ENCODE peak calls at places on chromosomes 3 and 15, in five cellular contexts. One of them, this sample, is unnamed.

GRCh38 chr3:134354612-134355275 is 19.5 kb downstream of the AMOTL2 start:
- DNase-seq in A549: no peak
- DNase-seq in uterus: no peak
- DNase-seq in GM12892: no peak
- DNase-seq in transverse colon: no peak
- DNase-seq in this sample: no peak

GRCh38 chr3:72821170-72821781 is 27.0 kb downstream of the SHQ1 start:
- DNase-seq in A549: no peak
- DNase-seq in GM12892: no peak
- DNase-seq in transverse colon: peak
- DNase-seq in uterus: peak
- DNase-seq in this sample: no peak

GRCh38 chr3:105806361-105806760 is 62.5 kb downstream of the CBLB start:
- DNase-seq in GM12892: no peak
- DNase-seq in uterus: no peak
- DNase-seq in A549: peak
- DNase-seq in transverse colon: no peak
- DNase-seq in this sample: peak

GRCh38 chr3:145518639-145519038 is 642.3 kb downstream of the PLOD2 start:
- DNase-seq in GM12892: no peak
- DNase-seq in A549: no peak
- DNase-seq in uterus: no peak
- DNase-seq in transverse colon: no peak
- DNase-seq in this sample: no peak

GRCh38 chr15:36335659-36336058 is 243.8 kb upstream of the CDIN1 start:
- DNase-seq in transverse colon: no peak
- DNase-seq in GM12892: no peak
- DNase-seq in uterus: no peak
- DNase-seq in A549: no peak
- DNase-seq in this sample: no peak

GRCh38 chr3:4696266-4696665 is 203.1 kb downstream of the ITPR1 start:
- DNase-seq in transverse colon: no peak
- DNase-seq in uterus: no peak
- DNase-seq in A549: no peak
- DNase-seq in GM12892: no peak
- DNase-seq in this sample: no peak

GRCh38 chr3:122680381-122681293 is at the start of gene PARP14:
- DNase-seq in A549: peak
- DNase-seq in transverse colon: peak
- DNase-seq in GM12892: peak
- DNase-seq in uterus: peak
- DNase-seq in this sample: peak

GRCh38 chr15:92624401-92624991 is 31.1 kb downstream of the FAM174B start:
- DNase-seq in uterus: peak
- DNase-seq in GM12892: no peak
- DNase-seq in A549: no peak
- DNase-seq in transverse colon: peak
- DNase-seq in this sample: no peak

GRCh38 chr3:40096561-40097506 is 212.7 kb upstream of the EIF1B start:
- DNase-seq in GM12892: no peak
- DNase-seq in uterus: no peak
- DNase-seq in transverse colon: no peak
- DNase-seq in A549: no peak
- DNase-seq in this sample: no peak

GRCh38 chr3:176590722-176591121 is 606.6 kb downstream of the TBL1XR1 start:
- DNase-seq in A549: no peak
- DNase-seq in uterus: no peak
- DNase-seq in transverse colon: no peak
- DNase-seq in GM12892: no peak
- DNase-seq in this sample: no peak

GRCh38 chr3:46867550-46867898 is 4.3 kb upstream of the MYL3 start:
- DNase-seq in GM12892: no peak
- DNase-seq in transverse colon: peak
- DNase-seq in uterus: peak
- DNase-seq in A549: no peak
- DNase-seq in this sample: no peak

GRCh38 chr3:80192871-80193270 is 425.1 kb upstream of the ROBO1 start:
- DNase-seq in GM12892: no peak
- DNase-seq in A549: no peak
- DNase-seq in uterus: no peak
- DNase-seq in transverse colon: no peak
- DNase-seq in this sample: no peak

GRCh38 chr3:57059416-57059815 is 1.0 kb upstream of the SPATA12 start:
- DNase-seq in transverse colon: no peak
- DNase-seq in GM12892: no peak
- DNase-seq in A549: no peak
- DNase-seq in uterus: no peak
- DNase-seq in this sample: no peak

GRCh38 chr15:92629276-92629974 is 26.1 kb downstream of the FAM174B start:
- DNase-seq in GM12892: no peak
- DNase-seq in A549: no peak
- DNase-seq in transverse colon: no peak
- DNase-seq in uterus: no peak
- DNase-seq in this sample: no peak

GRCh38 chr3:106215047-106215446 is 346.2 kb upstream of the CBLB start:
- DNase-seq in uterus: no peak
- DNase-seq in GM12892: no peak
- DNase-seq in transverse colon: no peak
- DNase-seq in A549: no peak
- DNase-seq in this sample: no peak

GRCh38 chr3:133865136-133865855 is 30.4 kb downstream of the RAB6B start:
- DNase-seq in GM12892: no peak
- DNase-seq in A549: no peak
- DNase-seq in uterus: no peak
- DNase-seq in transverse colon: no peak
- DNase-seq in this sample: no peak

GRCh38 chr15:92898988-92899909 is 875 bp upstream of the CHD2 start:
- DNase-seq in transverse colon: no peak
- DNase-seq in GM12892: no peak
- DNase-seq in uterus: no peak
- DNase-seq in A549: peak
- DNase-seq in this sample: no peak

GRCh38 chr15:32652178-32652577 is 10.7 kb downstream of the SCG5 start:
- DNase-seq in uterus: no peak
- DNase-seq in transverse colon: no peak
- DNase-seq in GM12892: no peak
- DNase-seq in A549: no peak
- DNase-seq in this sample: no peak

GRCh38 chr3:150409527-150410310 is 1.6 kb downstream of the TSC22D2 start:
- DNase-seq in transverse colon: peak
- DNase-seq in A549: peak
- DNase-seq in uterus: peak
- DNase-seq in GM12892: peak
- DNase-seq in this sample: no peak
- TF ChIP-seq POLR2A in transverse colon: peak
- TF ChIP-seq POLR2A in A549: no peak
- TF ChIP-seq POLR2A in uterus: no peak
- TF ChIP-seq POLR2A in GM12892: no peak
- TF ChIP-seq POLR2A in this sample: no peak

GRCh38 chr15:42359249-42359648 is at the start of gene CAPN3:
- DNase-seq in GM12892: no peak
- DNase-seq in uterus: no peak
- DNase-seq in transverse colon: no peak
- DNase-seq in A549: no peak
- DNase-seq in this sample: no peak
- TF ChIP-seq POLR2A in GM12892: no peak
- TF ChIP-seq POLR2A in uterus: no peak
- TF ChIP-seq POLR2A in transverse colon: no peak
- TF ChIP-seq POLR2A in A549: no peak
- TF ChIP-seq POLR2A in this sample: no peak

DNA sequence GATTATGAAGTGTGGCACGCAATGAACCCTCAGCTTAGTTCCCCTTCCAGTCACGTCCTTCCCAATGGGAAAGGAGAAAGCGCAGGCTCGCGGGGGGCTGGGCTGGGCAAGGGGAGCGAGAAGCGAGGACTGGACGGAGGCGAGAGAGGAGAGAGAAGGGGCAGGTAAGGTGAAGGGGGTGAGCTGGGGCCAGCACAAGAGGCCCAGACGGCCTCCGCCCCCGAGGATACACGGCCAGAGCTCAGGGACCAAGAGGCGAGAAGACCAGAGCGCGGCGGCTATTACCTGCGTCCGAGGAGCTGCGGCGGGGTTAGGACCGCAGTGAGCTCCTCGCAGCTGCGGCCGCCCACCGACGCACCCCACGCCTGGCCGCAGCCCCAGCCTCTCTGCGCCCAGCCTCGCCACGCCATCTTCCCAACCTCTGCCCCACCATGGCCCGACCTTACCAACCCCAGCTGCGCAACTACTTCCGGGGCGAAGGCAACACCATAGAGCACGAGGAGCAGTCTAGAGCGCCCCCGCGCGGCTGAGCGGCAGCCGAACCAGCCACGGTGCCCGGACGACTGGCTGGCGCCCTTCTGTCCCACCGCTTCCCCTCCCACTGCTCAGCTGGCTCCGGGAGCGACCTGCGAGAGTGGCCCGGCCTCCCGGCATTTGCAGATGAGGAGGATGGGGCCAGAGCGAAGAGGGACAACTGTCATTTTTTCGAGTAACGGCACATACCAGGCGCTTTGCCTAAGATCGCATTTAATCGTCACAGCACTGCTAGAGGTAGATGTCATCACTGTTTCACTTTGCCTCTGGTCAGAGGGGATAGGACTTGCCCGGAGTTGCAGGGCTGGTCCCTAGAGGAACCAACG is at the start of gene PARL:
- DNase-seq in uterus: peak
- DNase-seq in GM12892: peak
- DNase-seq in transverse colon: peak
- DNase-seq in A549: peak
- DNase-seq in this sample: peak
- TF ChIP-seq POLR2A in uterus: peak
- TF ChIP-seq POLR2A in GM12892: peak
- TF ChIP-seq POLR2A in transverse colon: peak
- TF ChIP-seq POLR2A in A549: peak
- TF ChIP-seq POLR2A in this sample: peak

DNA sequence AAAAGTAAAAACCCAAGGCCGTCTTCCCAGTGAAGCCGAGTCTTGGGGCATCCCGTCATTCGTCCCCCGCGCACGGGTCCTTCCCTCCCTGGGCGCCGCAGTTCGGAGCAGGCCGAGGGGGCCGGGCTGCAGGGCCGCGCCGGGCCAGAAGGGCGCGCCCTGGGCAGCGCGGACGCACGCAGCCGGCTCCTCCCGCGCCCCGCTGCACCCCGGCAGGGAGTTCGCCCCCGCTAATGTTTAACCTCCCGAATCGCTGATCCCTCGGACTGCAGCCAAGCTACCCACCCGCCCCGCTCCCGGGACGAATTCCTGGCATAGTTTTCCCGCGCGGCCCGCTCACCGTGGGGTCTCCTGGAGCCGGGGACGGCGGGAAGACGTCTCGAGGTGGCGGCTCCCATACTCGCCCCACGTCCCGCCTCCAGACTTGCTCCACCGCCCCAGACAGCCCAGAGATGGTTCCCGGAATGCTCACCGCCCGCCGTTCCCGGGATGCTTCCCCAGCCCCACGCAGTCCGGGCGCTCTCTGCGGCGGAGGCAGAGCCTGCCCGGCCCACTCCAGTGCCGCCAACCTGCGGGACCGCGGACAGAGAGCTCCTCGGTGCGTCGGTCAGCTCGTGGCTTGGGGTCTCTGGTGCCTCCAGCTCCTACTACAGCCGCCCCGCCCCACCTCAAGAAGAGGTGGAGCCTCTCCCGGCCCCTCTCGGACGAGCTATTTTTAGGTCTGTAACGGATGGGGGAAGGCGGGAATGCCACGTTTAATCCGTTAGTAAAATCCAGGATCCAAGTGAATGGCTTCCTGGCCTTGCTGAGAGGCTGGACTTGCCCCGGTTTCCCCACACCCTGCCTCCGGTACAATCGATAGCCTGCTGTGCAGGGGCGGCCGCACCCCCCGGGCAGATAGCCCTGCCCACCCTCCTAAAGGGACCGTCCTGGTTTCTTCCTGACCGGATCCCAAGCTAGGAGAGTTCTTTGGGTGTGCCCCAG is at the start of gene DZIP1L:
- DNase-seq in transverse colon: peak
- DNase-seq in GM12892: peak
- DNase-seq in uterus: peak
- DNase-seq in A549: peak
- DNase-seq in this sample: peak
- TF ChIP-seq POLR2A in transverse colon: no peak
- TF ChIP-seq POLR2A in GM12892: no peak
- TF ChIP-seq POLR2A in uterus: peak
- TF ChIP-seq POLR2A in A549: peak
- TF ChIP-seq POLR2A in this sample: peak

This sample was measured in H54.